ENCODE peak calls at places on chromosomes 16 and 17, in nine cellular contexts. One of them, this sample, is unnamed.

GRCh38 chr17:45284176-45285140 is 22.6 kb upstream of the SPATA32 start:
- DNase-seq in upper lobe of right lung: peak
- DNase-seq in endothelial cell of umbilical vein: no peak
- DNase-seq in fibroblast of lung: no peak
- DNase-seq in colonic mucosa: no peak
- DNase-seq in GM23248: no peak
- DNase-seq in PC-3: peak
- DNase-seq in neural progenitor cell: peak
- DNase-seq in testis: no peak
- DNase-seq in this sample: peak

GRCh38 chr17:82932146-82933005 is 92.6 kb upstream of the ZNF750 start:
- DNase-seq in upper lobe of right lung: peak
- DNase-seq in endothelial cell of umbilical vein: peak
- DNase-seq in fibroblast of lung: peak
- DNase-seq in colonic mucosa: no peak
- DNase-seq in GM23248: peak
- DNase-seq in PC-3: peak
- DNase-seq in neural progenitor cell: no peak
- DNase-seq in testis: no peak
- DNase-seq in this sample: no peak

GRCh38 chr16:9761870-9762269 is 420.4 kb downstream of the GRIN2A start:
- DNase-seq in upper lobe of right lung: no peak
- DNase-seq in endothelial cell of umbilical vein: no peak
- DNase-seq in fibroblast of lung: no peak
- DNase-seq in colonic mucosa: no peak
- DNase-seq in GM23248: no peak
- DNase-seq in PC-3: no peak
- DNase-seq in neural progenitor cell: no peak
- DNase-seq in testis: no peak
- DNase-seq in this sample: no peak

GRCh38 chr17:43967251-43967875 is 13.6 kb upstream of the PYY start:
- DNase-seq in upper lobe of right lung: no peak
- DNase-seq in endothelial cell of umbilical vein: no peak
- DNase-seq in fibroblast of lung: no peak
- DNase-seq in colonic mucosa: no peak
- DNase-seq in GM23248: peak
- DNase-seq in PC-3: no peak
- DNase-seq in neural progenitor cell: no peak
- DNase-seq in testis: no peak
- DNase-seq in this sample: no peak

GRCh38 chr17:6323626-6324356 is 111.1 kb downstream of the AIPL1 start:
- DNase-seq in upper lobe of right lung: no peak
- DNase-seq in endothelial cell of umbilical vein: peak
- DNase-seq in fibroblast of lung: no peak
- DNase-seq in colonic mucosa: no peak
- DNase-seq in GM23248: no peak
- DNase-seq in PC-3: peak
- DNase-seq in neural progenitor cell: no peak
- DNase-seq in testis: peak
- DNase-seq in this sample: no peak

GRCh38 chr16:12700161-12700560 is 103.5 kb downstream of the CPPED1 start:
- DNase-seq in upper lobe of right lung: no peak
- DNase-seq in endothelial cell of umbilical vein: no peak
- DNase-seq in fibroblast of lung: no peak
- DNase-seq in colonic mucosa: no peak
- DNase-seq in GM23248: no peak
- DNase-seq in PC-3: no peak
- DNase-seq in neural progenitor cell: no peak
- DNase-seq in testis: no peak
- DNase-seq in this sample: no peak

GRCh38 chr17:2949469-2950044 is 113.8 kb downstream of the OR1D5 start:
- DNase-seq in upper lobe of right lung: peak
- DNase-seq in endothelial cell of umbilical vein: no peak
- DNase-seq in fibroblast of lung: peak
- DNase-seq in colonic mucosa: peak
- DNase-seq in GM23248: peak
- DNase-seq in PC-3: peak
- DNase-seq in neural progenitor cell: no peak
- DNase-seq in testis: no peak
- DNase-seq in this sample: no peak

GRCh38 chr17:41377546-41377945 is 4.6 kb downstream of the KRT34 start:
- DNase-seq in upper lobe of right lung: no peak
- DNase-seq in endothelial cell of umbilical vein: peak
- DNase-seq in fibroblast of lung: peak
- DNase-seq in colonic mucosa: no peak
- DNase-seq in GM23248: peak
- DNase-seq in PC-3: peak
- DNase-seq in neural progenitor cell: no peak
- DNase-seq in testis: no peak
- DNase-seq in this sample: no peak

GRCh38 chr17:45846646-45847045 is 2.0 kb downstream of the SPPL2C start:
- DNase-seq in upper lobe of right lung: no peak
- DNase-seq in endothelial cell of umbilical vein: no peak
- DNase-seq in fibroblast of lung: no peak
- DNase-seq in colonic mucosa: no peak
- DNase-seq in GM23248: no peak
- DNase-seq in PC-3: no peak
- DNase-seq in neural progenitor cell: no peak
- DNase-seq in testis: no peak
- DNase-seq in this sample: no peak

GRCh38 chr17:58083491-58084316 is 485 bp downstream of the DYNLL2 start:
- DNase-seq in upper lobe of right lung: peak
- DNase-seq in endothelial cell of umbilical vein: peak
- DNase-seq in fibroblast of lung: peak
- DNase-seq in colonic mucosa: peak
- DNase-seq in GM23248: peak
- DNase-seq in PC-3: peak
- DNase-seq in neural progenitor cell: peak
- DNase-seq in testis: peak
- DNase-seq in this sample: peak

DNA sequence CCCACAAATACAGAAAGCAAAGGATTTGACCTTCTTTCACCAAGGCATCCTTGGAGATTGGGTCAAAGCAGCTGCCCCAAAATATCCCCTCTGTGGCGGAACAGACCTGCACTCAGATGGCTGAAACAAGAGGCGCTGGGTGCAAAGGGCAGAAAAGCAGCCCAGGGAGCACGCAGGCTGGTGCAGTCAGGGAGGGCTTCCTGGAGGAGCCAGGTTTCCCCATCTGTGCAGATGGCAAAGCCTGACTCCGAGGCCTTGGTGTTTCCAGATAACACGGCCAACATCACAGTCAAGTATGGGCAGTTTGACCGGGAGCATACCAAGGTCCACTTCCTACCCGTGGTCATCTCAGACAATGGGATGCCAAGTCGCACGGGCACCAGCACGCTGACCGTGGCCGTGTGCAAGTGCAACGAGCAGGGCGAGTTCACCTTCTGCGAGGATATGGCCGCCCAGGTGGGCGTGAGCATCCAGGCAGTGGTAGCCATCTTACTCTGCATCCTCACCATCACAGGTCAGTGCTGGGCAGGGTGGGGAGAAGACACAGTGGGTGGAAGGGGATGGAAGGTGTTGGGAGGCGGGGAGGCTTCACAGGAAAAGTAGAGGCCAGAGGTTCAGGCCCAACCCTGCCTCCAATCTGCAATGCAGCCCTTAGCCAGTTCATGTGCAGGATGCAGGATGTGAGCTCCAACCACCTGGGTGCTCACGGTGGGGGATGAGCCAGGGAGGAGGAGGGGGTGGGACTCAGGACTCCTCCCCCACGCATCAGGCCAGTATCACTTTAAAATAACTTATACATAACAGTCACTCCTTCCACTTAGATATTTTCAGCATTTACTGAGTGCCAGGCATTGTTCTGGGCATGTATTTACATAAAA is 26.4 kb upstream of the BEAN1 start:
- DNase-seq in upper lobe of right lung: no peak
- DNase-seq in endothelial cell of umbilical vein: no peak
- DNase-seq in fibroblast of lung: no peak
- DNase-seq in colonic mucosa: no peak
- DNase-seq in GM23248: no peak
- DNase-seq in PC-3: no peak
- DNase-seq in neural progenitor cell: no peak
- DNase-seq in testis: no peak
- DNase-seq in this sample: no peak
- H3K27ac ChIP-seq in upper lobe of right lung: no peak
- H3K27ac ChIP-seq in endothelial cell of umbilical vein: no peak
- H3K27ac ChIP-seq in fibroblast of lung: no peak
- H3K27ac ChIP-seq in colonic mucosa: no peak
- H3K27ac ChIP-seq in GM23248: no peak
- H3K27ac ChIP-seq in PC-3: no peak
- H3K27ac ChIP-seq in neural progenitor cell: no peak
- H3K27ac ChIP-seq in testis: no peak
- H3K27ac ChIP-seq in this sample: no peak

GRCh38 chr17:68178831-68179230 is 69.0 kb upstream of the AMZ2 start:
- DNase-seq in upper lobe of right lung: no peak
- DNase-seq in endothelial cell of umbilical vein: no peak
- DNase-seq in fibroblast of lung: no peak
- DNase-seq in colonic mucosa: no peak
- DNase-seq in GM23248: no peak
- DNase-seq in PC-3: no peak
- DNase-seq in neural progenitor cell: no peak
- DNase-seq in testis: no peak
- DNase-seq in this sample: no peak

GRCh38 chr17:68182016-68182315 is 65.9 kb upstream of the AMZ2 start:
- DNase-seq in upper lobe of right lung: no peak
- DNase-seq in endothelial cell of umbilical vein: no peak
- DNase-seq in fibroblast of lung: no peak
- DNase-seq in colonic mucosa: no peak
- DNase-seq in GM23248: no peak
- DNase-seq in PC-3: no peak
- DNase-seq in neural progenitor cell: no peak
- DNase-seq in testis: no peak
- DNase-seq in this sample: no peak

GRCh38 chr17:68184816-68185436 is 62.9 kb upstream of the AMZ2 start:
- DNase-seq in upper lobe of right lung: no peak
- DNase-seq in endothelial cell of umbilical vein: no peak
- DNase-seq in fibroblast of lung: no peak
- DNase-seq in colonic mucosa: no peak
- DNase-seq in GM23248: no peak
- DNase-seq in PC-3: no peak
- DNase-seq in neural progenitor cell: no peak
- DNase-seq in testis: no peak
- DNase-seq in this sample: no peak

GRCh38 chr17:68182940-68183551 is 64.8 kb upstream of the AMZ2 start:
- DNase-seq in upper lobe of right lung: no peak
- DNase-seq in endothelial cell of umbilical vein: no peak
- DNase-seq in fibroblast of lung: no peak
- DNase-seq in colonic mucosa: no peak
- DNase-seq in GM23248: no peak
- DNase-seq in PC-3: peak
- DNase-seq in neural progenitor cell: no peak
- DNase-seq in testis: no peak
- DNase-seq in this sample: peak

DNA sequence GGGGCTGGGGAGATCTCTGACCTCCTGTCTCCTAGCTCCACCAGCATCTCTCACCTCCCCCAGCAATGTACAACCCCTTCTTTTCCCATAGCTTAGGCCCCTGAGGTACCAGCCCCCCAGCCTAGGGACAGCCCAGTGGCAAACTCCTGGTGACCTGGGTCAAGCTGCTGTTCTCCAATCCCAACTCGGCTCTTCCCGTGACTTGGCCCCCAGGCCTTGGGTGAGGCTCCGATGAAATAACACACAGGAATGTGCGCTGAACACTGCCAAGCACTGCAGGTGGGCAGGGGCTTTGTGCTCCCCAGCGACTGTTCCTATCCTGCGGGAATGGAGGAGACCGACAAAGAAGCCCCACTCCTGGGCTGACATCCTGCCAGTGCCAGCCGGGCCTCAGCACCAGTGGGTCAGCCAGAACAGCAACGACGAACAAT is 63.7 kb upstream of the AMZ2 start:
- DNase-seq in upper lobe of right lung: no peak
- DNase-seq in endothelial cell of umbilical vein: no peak
- DNase-seq in fibroblast of lung: peak
- DNase-seq in colonic mucosa: no peak
- DNase-seq in GM23248: no peak
- DNase-seq in PC-3: no peak
- DNase-seq in neural progenitor cell: peak
- DNase-seq in testis: no peak
- DNase-seq in this sample: no peak
- H3K4me3 ChIP-seq in upper lobe of right lung: no peak
- H3K4me3 ChIP-seq in endothelial cell of umbilical vein: no peak
- H3K4me3 ChIP-seq in fibroblast of lung: no peak
- H3K4me3 ChIP-seq in colonic mucosa: no peak
- H3K4me3 ChIP-seq in GM23248: no peak
- H3K4me3 ChIP-seq in PC-3: no peak
- H3K4me3 ChIP-seq in neural progenitor cell: no peak
- H3K4me3 ChIP-seq in testis: no peak
- H3K4me3 ChIP-seq in this sample: peak

DNA sequence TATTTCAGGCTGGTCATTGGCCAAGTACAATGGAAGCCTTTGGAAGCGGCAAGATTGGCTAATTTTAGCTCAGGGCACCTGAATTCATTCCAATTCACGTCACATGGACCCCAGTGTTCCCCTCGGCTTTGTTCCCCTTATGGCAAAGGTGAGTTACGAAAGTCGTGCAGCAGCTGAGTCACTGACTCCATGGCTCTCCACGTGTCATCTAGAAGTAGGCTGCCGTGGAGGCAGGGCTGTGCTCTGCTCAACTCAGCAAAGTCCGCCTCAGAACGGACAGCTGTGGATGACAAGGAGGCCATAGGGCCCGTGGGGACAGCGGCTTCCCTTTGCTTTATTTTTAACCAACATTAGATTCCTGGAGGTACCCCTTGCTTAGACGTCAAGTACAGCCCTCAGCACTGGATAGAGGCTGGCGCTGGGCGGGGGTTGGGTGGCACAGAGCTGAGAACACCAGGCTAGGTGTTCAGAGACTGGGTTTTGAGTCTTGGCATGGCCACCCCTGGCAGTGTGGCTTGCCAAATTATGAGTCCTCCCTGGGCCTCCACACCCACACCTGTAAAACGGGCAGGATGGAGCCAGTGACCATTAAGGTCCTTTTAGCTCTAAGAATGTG is 23.6 kb downstream of the ADAD2 start:
- DNase-seq in upper lobe of right lung: no peak
- DNase-seq in endothelial cell of umbilical vein: no peak
- DNase-seq in fibroblast of lung: no peak
- DNase-seq in colonic mucosa: no peak
- DNase-seq in GM23248: no peak
- DNase-seq in PC-3: no peak
- DNase-seq in neural progenitor cell: no peak
- DNase-seq in testis: no peak
- DNase-seq in this sample: no peak
- H3K27ac ChIP-seq in upper lobe of right lung: no peak
- H3K27ac ChIP-seq in endothelial cell of umbilical vein: no peak
- H3K27ac ChIP-seq in fibroblast of lung: no peak
- H3K27ac ChIP-seq in colonic mucosa: no peak
- H3K27ac ChIP-seq in GM23248: no peak
- H3K27ac ChIP-seq in PC-3: no peak
- H3K27ac ChIP-seq in neural progenitor cell: no peak
- H3K27ac ChIP-seq in testis: no peak
- H3K27ac ChIP-seq in this sample: no peak

DNA sequence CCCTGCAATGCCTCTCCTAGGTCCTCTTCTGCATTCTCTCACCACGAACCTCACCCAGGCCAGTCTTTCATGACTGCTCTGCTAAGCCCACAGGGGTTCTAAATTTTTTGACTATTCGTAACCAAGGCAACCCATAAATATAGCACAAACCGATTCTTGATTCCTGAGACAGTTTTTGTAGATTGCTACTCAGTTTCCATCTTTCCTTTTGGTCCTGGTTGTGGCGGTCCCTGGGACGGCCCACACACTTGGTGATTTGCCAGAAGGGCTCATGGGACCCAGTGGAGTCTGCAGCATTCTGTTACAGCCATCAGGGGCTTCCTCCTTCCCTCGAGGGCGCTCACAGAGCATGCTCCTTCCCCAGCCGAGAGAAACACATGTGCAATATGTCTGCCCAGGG is 23.4 kb upstream of the MGAT5B start:
- DNase-seq in upper lobe of right lung: no peak
- DNase-seq in endothelial cell of umbilical vein: no peak
- DNase-seq in fibroblast of lung: no peak
- DNase-seq in colonic mucosa: no peak
- DNase-seq in GM23248: no peak
- DNase-seq in PC-3: no peak
- DNase-seq in neural progenitor cell: no peak
- DNase-seq in testis: no peak
- DNase-seq in this sample: no peak
- H3K4me3 ChIP-seq in upper lobe of right lung: no peak
- H3K4me3 ChIP-seq in endothelial cell of umbilical vein: no peak
- H3K4me3 ChIP-seq in fibroblast of lung: no peak
- H3K4me3 ChIP-seq in colonic mucosa: no peak
- H3K4me3 ChIP-seq in GM23248: no peak
- H3K4me3 ChIP-seq in PC-3: no peak
- H3K4me3 ChIP-seq in neural progenitor cell: no peak
- H3K4me3 ChIP-seq in testis: no peak
- H3K4me3 ChIP-seq in this sample: no peak